ENCODE peak calls at places on chromosomes 1 and 21, in ten cellular contexts. One of them, this sample, is unnamed.

GRCh38 chr1:19096990-19097389 is 113.1 kb downstream of the UBR4 start:
- DNase-seq in H1: no peak
- DNase-seq in SK-N-DZ: no peak
- DNase-seq in stimulated activated CD8-positive, alpha-beta memory T cell treated with anti-CD3 and anti-CD28 coated beads, Interleukin-2, amount 100 ng/mL, for 1 hour: no peak
- DNase-seq in Calu3: no peak
- DNase-seq in lower leg skin: no peak
- DNase-seq in hypothalamus: no peak
- DNase-seq in NCI-H774: no peak
- DNase-seq in heart left ventricle: no peak
- DNase-seq in OCI-LY7: no peak
- DNase-seq in this sample: no peak

GRCh38 chr1:67811816-67812215 is 21.5 kb downstream of the GNG12 start:
- DNase-seq in H1: no peak
- DNase-seq in SK-N-DZ: no peak
- DNase-seq in stimulated activated CD8-positive, alpha-beta memory T cell treated with anti-CD3 and anti-CD28 coated beads, Interleukin-2, amount 100 ng/mL, for 1 hour: no peak
- DNase-seq in Calu3: no peak
- DNase-seq in lower leg skin: no peak
- DNase-seq in hypothalamus: no peak
- DNase-seq in NCI-H774: no peak
- DNase-seq in heart left ventricle: no peak
- DNase-seq in OCI-LY7: no peak
- DNase-seq in this sample: no peak

GRCh38 chr1:204523605-204524215 is 7.5 kb downstream of the MDM4 start:
- DNase-seq in H1: no peak
- DNase-seq in SK-N-DZ: no peak
- DNase-seq in stimulated activated CD8-positive, alpha-beta memory T cell treated with anti-CD3 and anti-CD28 coated beads, Interleukin-2, amount 100 ng/mL, for 1 hour: no peak
- DNase-seq in Calu3: peak
- DNase-seq in lower leg skin: no peak
- DNase-seq in hypothalamus: no peak
- DNase-seq in NCI-H774: no peak
- DNase-seq in heart left ventricle: no peak
- DNase-seq in OCI-LY7: peak
- DNase-seq in this sample: no peak

GRCh38 chr21:36704281-36704957 is 5.5 kb downstream of the SIM2 start:
- DNase-seq in H1: no peak
- DNase-seq in SK-N-DZ: no peak
- DNase-seq in stimulated activated CD8-positive, alpha-beta memory T cell treated with anti-CD3 and anti-CD28 coated beads, Interleukin-2, amount 100 ng/mL, for 1 hour: no peak
- DNase-seq in Calu3: no peak
- DNase-seq in lower leg skin: no peak
- DNase-seq in hypothalamus: no peak
- DNase-seq in NCI-H774: no peak
- DNase-seq in heart left ventricle: no peak
- DNase-seq in OCI-LY7: no peak
- DNase-seq in this sample: no peak

GRCh38 chr1:10653370-10654125 is 142.9 kb downstream of the CASZ1 start:
- DNase-seq in H1: no peak
- DNase-seq in SK-N-DZ: no peak
- DNase-seq in stimulated activated CD8-positive, alpha-beta memory T cell treated with anti-CD3 and anti-CD28 coated beads, Interleukin-2, amount 100 ng/mL, for 1 hour: no peak
- DNase-seq in Calu3: no peak
- DNase-seq in lower leg skin: no peak
- DNase-seq in hypothalamus: no peak
- DNase-seq in NCI-H774: no peak
- DNase-seq in heart left ventricle: no peak
- DNase-seq in OCI-LY7: no peak
- DNase-seq in this sample: no peak

GRCh38 chr1:154840557-154841176 is 29.4 kb downstream of the KCNN3 start:
- DNase-seq in H1: no peak
- DNase-seq in SK-N-DZ: peak
- DNase-seq in stimulated activated CD8-positive, alpha-beta memory T cell treated with anti-CD3 and anti-CD28 coated beads, Interleukin-2, amount 100 ng/mL, for 1 hour: no peak
- DNase-seq in Calu3: no peak
- DNase-seq in lower leg skin: no peak
- DNase-seq in hypothalamus: no peak
- DNase-seq in NCI-H774: no peak
- DNase-seq in heart left ventricle: no peak
- DNase-seq in OCI-LY7: no peak
- DNase-seq in this sample: no peak

GRCh38 chr1:186899977-186900376 is 71.2 kb downstream of the PLA2G4A start:
- DNase-seq in H1: no peak
- DNase-seq in SK-N-DZ: no peak
- DNase-seq in stimulated activated CD8-positive, alpha-beta memory T cell treated with anti-CD3 and anti-CD28 coated beads, Interleukin-2, amount 100 ng/mL, for 1 hour: no peak
- DNase-seq in Calu3: no peak
- DNase-seq in lower leg skin: no peak
- DNase-seq in hypothalamus: no peak
- DNase-seq in NCI-H774: no peak
- DNase-seq in heart left ventricle: no peak
- DNase-seq in OCI-LY7: no peak
- DNase-seq in this sample: no peak

GRCh38 chr1:209749660-209750059 is 6.2 kb upstream of the TRAF3IP3 start:
- DNase-seq in H1: no peak
- DNase-seq in SK-N-DZ: no peak
- DNase-seq in stimulated activated CD8-positive, alpha-beta memory T cell treated with anti-CD3 and anti-CD28 coated beads, Interleukin-2, amount 100 ng/mL, for 1 hour: no peak
- DNase-seq in Calu3: no peak
- DNase-seq in lower leg skin: no peak
- DNase-seq in hypothalamus: no peak
- DNase-seq in NCI-H774: no peak
- DNase-seq in heart left ventricle: no peak
- DNase-seq in OCI-LY7: no peak
- DNase-seq in this sample: no peak

GRCh38 chr1:58983633-58984301 is 199.9 kb upstream of the JUN start:
- DNase-seq in H1: no peak
- DNase-seq in SK-N-DZ: no peak
- DNase-seq in stimulated activated CD8-positive, alpha-beta memory T cell treated with anti-CD3 and anti-CD28 coated beads, Interleukin-2, amount 100 ng/mL, for 1 hour: no peak
- DNase-seq in Calu3: no peak
- DNase-seq in lower leg skin: no peak
- DNase-seq in hypothalamus: no peak
- DNase-seq in NCI-H774: no peak
- DNase-seq in heart left ventricle: no peak
- DNase-seq in OCI-LY7: no peak
- DNase-seq in this sample: no peak

GRCh38 chr21:35254006-35254751 is 205.1 kb upstream of the RUNX1 start:
- DNase-seq in H1: no peak
- DNase-seq in SK-N-DZ: no peak
- DNase-seq in stimulated activated CD8-positive, alpha-beta memory T cell treated with anti-CD3 and anti-CD28 coated beads, Interleukin-2, amount 100 ng/mL, for 1 hour: no peak
- DNase-seq in Calu3: no peak
- DNase-seq in lower leg skin: peak
- DNase-seq in hypothalamus: no peak
- DNase-seq in NCI-H774: no peak
- DNase-seq in heart left ventricle: no peak
- DNase-seq in OCI-LY7: no peak
- DNase-seq in this sample: no peak

GRCh38 chr1:94922756-94923465 is 4.0 kb downstream of the CNN3 start:
- DNase-seq in H1: no peak
- DNase-seq in SK-N-DZ: no peak
- DNase-seq in stimulated activated CD8-positive, alpha-beta memory T cell treated with anti-CD3 and anti-CD28 coated beads, Interleukin-2, amount 100 ng/mL, for 1 hour: no peak
- DNase-seq in Calu3: no peak
- DNase-seq in lower leg skin: no peak
- DNase-seq in hypothalamus: no peak
- DNase-seq in NCI-H774: no peak
- DNase-seq in heart left ventricle: no peak
- DNase-seq in OCI-LY7: no peak
- DNase-seq in this sample: no peak

GRCh38 chr1:207077470-207078377 is 10.9 kb upstream of the C4BPB start:
- DNase-seq in H1: no peak
- DNase-seq in SK-N-DZ: peak
- DNase-seq in stimulated activated CD8-positive, alpha-beta memory T cell treated with anti-CD3 and anti-CD28 coated beads, Interleukin-2, amount 100 ng/mL, for 1 hour: no peak
- DNase-seq in Calu3: peak
- DNase-seq in lower leg skin: peak
- DNase-seq in hypothalamus: no peak
- DNase-seq in NCI-H774: peak
- DNase-seq in heart left ventricle: peak
- DNase-seq in OCI-LY7: peak
- DNase-seq in this sample: no peak

GRCh38 chr1:46244656-46245371 is 2.7 kb upstream of the RAD54L start:
- DNase-seq in H1: no peak
- DNase-seq in SK-N-DZ: no peak
- DNase-seq in stimulated activated CD8-positive, alpha-beta memory T cell treated with anti-CD3 and anti-CD28 coated beads, Interleukin-2, amount 100 ng/mL, for 1 hour: no peak
- DNase-seq in Calu3: peak
- DNase-seq in lower leg skin: no peak
- DNase-seq in hypothalamus: no peak
- DNase-seq in NCI-H774: no peak
- DNase-seq in heart left ventricle: no peak
- DNase-seq in OCI-LY7: peak
- DNase-seq in this sample: no peak

GRCh38 chr21:28227881-28228623 is 764.6 kb downstream of the LTN1 start:
- DNase-seq in H1: no peak
- DNase-seq in SK-N-DZ: no peak
- DNase-seq in stimulated activated CD8-positive, alpha-beta memory T cell treated with anti-CD3 and anti-CD28 coated beads, Interleukin-2, amount 100 ng/mL, for 1 hour: no peak
- DNase-seq in Calu3: no peak
- DNase-seq in lower leg skin: no peak
- DNase-seq in hypothalamus: no peak
- DNase-seq in NCI-H774: no peak
- DNase-seq in heart left ventricle: no peak
- DNase-seq in OCI-LY7: no peak
- DNase-seq in this sample: no peak

GRCh38 chr1:206476058-206476457 is 5.8 kb downstream of the IKBKE start:
- DNase-seq in H1: no peak
- DNase-seq in SK-N-DZ: no peak
- DNase-seq in stimulated activated CD8-positive, alpha-beta memory T cell treated with anti-CD3 and anti-CD28 coated beads, Interleukin-2, amount 100 ng/mL, for 1 hour: no peak
- DNase-seq in Calu3: no peak
- DNase-seq in lower leg skin: no peak
- DNase-seq in hypothalamus: no peak
- DNase-seq in NCI-H774: no peak
- DNase-seq in heart left ventricle: no peak
- DNase-seq in OCI-LY7: no peak
- DNase-seq in this sample: no peak

GRCh38 chr1:37734629-37735591 is 30.0 kb downstream of the EPHA10 start:
- DNase-seq in H1: no peak
- DNase-seq in SK-N-DZ: no peak
- DNase-seq in stimulated activated CD8-positive, alpha-beta memory T cell treated with anti-CD3 and anti-CD28 coated beads, Interleukin-2, amount 100 ng/mL, for 1 hour: no peak
- DNase-seq in Calu3: no peak
- DNase-seq in lower leg skin: no peak
- DNase-seq in hypothalamus: no peak
- DNase-seq in NCI-H774: no peak
- DNase-seq in heart left ventricle: no peak
- DNase-seq in OCI-LY7: no peak
- DNase-seq in this sample: no peak

GRCh38 chr1:167488786-167489185 is 29.5 kb downstream of the CD247 start:
- DNase-seq in H1: no peak
- DNase-seq in SK-N-DZ: no peak
- DNase-seq in stimulated activated CD8-positive, alpha-beta memory T cell treated with anti-CD3 and anti-CD28 coated beads, Interleukin-2, amount 100 ng/mL, for 1 hour: no peak
- DNase-seq in Calu3: no peak
- DNase-seq in lower leg skin: no peak
- DNase-seq in hypothalamus: no peak
- DNase-seq in NCI-H774: no peak
- DNase-seq in heart left ventricle: no peak
- DNase-seq in OCI-LY7: no peak
- DNase-seq in this sample: no peak